ENCODE peak calls at places on chromosomes 1 and 21, in eight cellular contexts. One of them, this sample, is unnamed.
A peak's percentile ranks its signal among the peaks of the same experiment; 100 is the strongest.

GRCh38 chr1:93798301-93798700 is 80.7 kb downstream of the DNTTIP2 start:
- DNase-seq in CD4-positive, alpha-beta memory T cell: no peak
- DNase-seq in pancreas: no peak
- DNase-seq in heart left ventricle: no peak
- DNase-seq in CD8-positive, alpha-beta T cell: no peak
- DNase-seq in left ventricle myocardium inferior: no peak
- DNase-seq in left lung: no peak
- DNase-seq in lung: no peak
- DNase-seq in this sample: no peak

GRCh38 chr1:160376525-160377131 is 9.8 kb downstream of the NHLH1 start:
- DNase-seq in CD4-positive, alpha-beta memory T cell: peak; percentile 39
- DNase-seq in pancreas: peak; percentile 45
- DNase-seq in heart left ventricle: no peak
- DNase-seq in CD8-positive, alpha-beta T cell: no peak
- DNase-seq in left ventricle myocardium inferior: no peak
- DNase-seq in left lung: no peak
- DNase-seq in lung: no peak
- DNase-seq in this sample: peak; percentile 25

GRCh38 chr1:63775418-63776127 is 1.8 kb downstream of the ROR1 start:
- DNase-seq in CD4-positive, alpha-beta memory T cell: no peak
- DNase-seq in pancreas: no peak
- DNase-seq in heart left ventricle: no peak
- DNase-seq in CD8-positive, alpha-beta T cell: no peak
- DNase-seq in left ventricle myocardium inferior: no peak
- DNase-seq in left lung: no peak
- DNase-seq in lung: no peak
- DNase-seq in this sample: no peak

GRCh38 chr1:178019622-178020021 is 49.8 kb upstream of the SEC16B start:
- DNase-seq in CD4-positive, alpha-beta memory T cell: no peak
- DNase-seq in pancreas: no peak
- DNase-seq in heart left ventricle: no peak
- DNase-seq in CD8-positive, alpha-beta T cell: no peak
- DNase-seq in left ventricle myocardium inferior: no peak
- DNase-seq in left lung: no peak
- DNase-seq in lung: no peak
- DNase-seq in this sample: no peak

GRCh38 chr21:46002841-46003574 is 21.4 kb downstream of the COL6A1 start:
- DNase-seq in CD4-positive, alpha-beta memory T cell: no peak
- DNase-seq in pancreas: no peak
- DNase-seq in heart left ventricle: peak; percentile 17
- DNase-seq in CD8-positive, alpha-beta T cell: no peak
- DNase-seq in left ventricle myocardium inferior: peak; percentile 16
- DNase-seq in left lung: no peak
- DNase-seq in lung: no peak
- DNase-seq in this sample: no peak

GRCh38 chr1:86515597-86515996 is 31.3 kb upstream of the CLCA4 start:
- DNase-seq in CD4-positive, alpha-beta memory T cell: no peak
- DNase-seq in pancreas: no peak
- DNase-seq in heart left ventricle: no peak
- DNase-seq in CD8-positive, alpha-beta T cell: no peak
- DNase-seq in left ventricle myocardium inferior: no peak
- DNase-seq in left lung: no peak
- DNase-seq in lung: no peak
- DNase-seq in this sample: no peak

GRCh38 chr1:87972818-87973217 is 644.1 kb downstream of the LMO4 start:
- DNase-seq in CD4-positive, alpha-beta memory T cell: no peak
- DNase-seq in pancreas: no peak
- DNase-seq in heart left ventricle: no peak
- DNase-seq in CD8-positive, alpha-beta T cell: no peak
- DNase-seq in left ventricle myocardium inferior: no peak
- DNase-seq in left lung: no peak
- DNase-seq in lung: no peak
- DNase-seq in this sample: no peak

GRCh38 chr1:108125312-108126138 is 74.6 kb downstream of the SLC25A24 start:
- DNase-seq in CD4-positive, alpha-beta memory T cell: peak; percentile 67
- DNase-seq in pancreas: peak; percentile 58
- DNase-seq in heart left ventricle: peak; percentile 62
- DNase-seq in CD8-positive, alpha-beta T cell: peak; percentile 36
- DNase-seq in left ventricle myocardium inferior: no peak
- DNase-seq in left lung: peak; percentile 64
- DNase-seq in lung: peak; percentile 71
- DNase-seq in this sample: peak; percentile 82

GRCh38 chr1:234722267-234722704 is 112.3 kb upstream of the IRF2BP2 start:
- DNase-seq in CD4-positive, alpha-beta memory T cell: no peak
- DNase-seq in pancreas: no peak
- DNase-seq in heart left ventricle: peak; percentile 48
- DNase-seq in CD8-positive, alpha-beta T cell: no peak
- DNase-seq in left ventricle myocardium inferior: no peak
- DNase-seq in left lung: no peak
- DNase-seq in lung: no peak
- DNase-seq in this sample: no peak

GRCh38 chr1:234718509-234719453 is 108.8 kb upstream of the IRF2BP2 start:
- DNase-seq in CD4-positive, alpha-beta memory T cell: no peak
- DNase-seq in pancreas: no peak
- DNase-seq in heart left ventricle: no peak
- DNase-seq in CD8-positive, alpha-beta T cell: no peak
- DNase-seq in left ventricle myocardium inferior: no peak
- DNase-seq in left lung: no peak
- DNase-seq in lung: no peak
- DNase-seq in this sample: no peak

GRCh38 chr1:234721476-234722266 is 111.7 kb upstream of the IRF2BP2 start:
- DNase-seq in CD4-positive, alpha-beta memory T cell: no peak
- DNase-seq in pancreas: peak; percentile 49
- DNase-seq in heart left ventricle: peak; percentile 74
- DNase-seq in CD8-positive, alpha-beta T cell: no peak
- DNase-seq in left ventricle myocardium inferior: peak; percentile 60
- DNase-seq in left lung: no peak
- DNase-seq in lung: peak; percentile 57
- DNase-seq in this sample: peak; percentile 85

GRCh38 chr1:234719454-234720258 is 109.7 kb upstream of the IRF2BP2 start:
- DNase-seq in CD4-positive, alpha-beta memory T cell: no peak
- DNase-seq in pancreas: no peak
- DNase-seq in heart left ventricle: no peak
- DNase-seq in CD8-positive, alpha-beta T cell: no peak
- DNase-seq in left ventricle myocardium inferior: no peak
- DNase-seq in left lung: no peak
- DNase-seq in lung: no peak
- DNase-seq in this sample: no peak

GRCh38 chr1:234720709-234721436 is 110.9 kb upstream of the IRF2BP2 start:
- DNase-seq in CD4-positive, alpha-beta memory T cell: no peak
- DNase-seq in pancreas: no peak
- DNase-seq in heart left ventricle: no peak
- DNase-seq in CD8-positive, alpha-beta T cell: no peak
- DNase-seq in left ventricle myocardium inferior: no peak
- DNase-seq in left lung: no peak
- DNase-seq in lung: no peak
- DNase-seq in this sample: no peak
- H3K4me3 ChIP-seq in CD4-positive, alpha-beta memory T cell: no peak overlapping the region
- H3K4me3 ChIP-seq in pancreas: no peak overlapping the region
- H3K4me3 ChIP-seq in heart left ventricle: no peak overlapping the region
- H3K4me3 ChIP-seq in CD8-positive, alpha-beta T cell: no peak overlapping the region
- H3K4me3 ChIP-seq in left ventricle myocardium inferior: no peak overlapping the region
- H3K4me3 ChIP-seq in left lung: no peak overlapping the region
- H3K4me3 ChIP-seq in lung: no peak overlapping the region
- H3K4me3 ChIP-seq in this sample: no peak overlapping the region

GRCh38 chr1:119081705-119082104 is 58.7 kb downstream of the WARS2 start:
- DNase-seq in CD4-positive, alpha-beta memory T cell: no peak
- DNase-seq in pancreas: no peak
- DNase-seq in heart left ventricle: no peak
- DNase-seq in CD8-positive, alpha-beta T cell: no peak
- DNase-seq in left ventricle myocardium inferior: no peak
- DNase-seq in left lung: no peak
- DNase-seq in lung: no peak
- DNase-seq in this sample: no peak

GRCh38 chr1:119083980-119084379 is 56.5 kb downstream of the WARS2 start:
- DNase-seq in CD4-positive, alpha-beta memory T cell: no peak
- DNase-seq in pancreas: no peak
- DNase-seq in heart left ventricle: no peak
- DNase-seq in CD8-positive, alpha-beta T cell: no peak
- DNase-seq in left ventricle myocardium inferior: no peak
- DNase-seq in left lung: no peak
- DNase-seq in lung: no peak
- DNase-seq in this sample: no peak

GRCh38 chr1:119086830-119087229 is 53.6 kb downstream of the WARS2 start:
- DNase-seq in CD4-positive, alpha-beta memory T cell: no peak
- DNase-seq in pancreas: no peak
- DNase-seq in heart left ventricle: no peak
- DNase-seq in CD8-positive, alpha-beta T cell: no peak
- DNase-seq in left ventricle myocardium inferior: no peak
- DNase-seq in left lung: no peak
- DNase-seq in lung: no peak
- DNase-seq in this sample: no peak

GRCh38 chr1:119083479-119083878 is 57.0 kb downstream of the WARS2 start:
- DNase-seq in CD4-positive, alpha-beta memory T cell: no peak
- DNase-seq in pancreas: no peak
- DNase-seq in heart left ventricle: no peak
- DNase-seq in CD8-positive, alpha-beta T cell: no peak
- DNase-seq in left ventricle myocardium inferior: no peak
- DNase-seq in left lung: no peak
- DNase-seq in lung: no peak
- DNase-seq in this sample: no peak

GRCh38 chr1:119084651-119085262 is 55.7 kb downstream of the WARS2 start:
- DNase-seq in CD4-positive, alpha-beta memory T cell: no peak
- DNase-seq in pancreas: no peak
- DNase-seq in heart left ventricle: no peak
- DNase-seq in CD8-positive, alpha-beta T cell: no peak
- DNase-seq in left ventricle myocardium inferior: no peak
- DNase-seq in left lung: no peak
- DNase-seq in lung: no peak
- DNase-seq in this sample: no peak
- H3K27ac ChIP-seq in CD4-positive, alpha-beta memory T cell: no peak overlapping the region
- H3K27ac ChIP-seq in pancreas: no peak overlapping the region
- H3K27ac ChIP-seq in heart left ventricle: no peak overlapping the region
- H3K27ac ChIP-seq in CD8-positive, alpha-beta T cell: no peak overlapping the region
- H3K27ac ChIP-seq in left ventricle myocardium inferior: peak overlapping the region; percentile 39
- H3K27ac ChIP-seq in left lung: no peak overlapping the region
- H3K27ac ChIP-seq in lung: no peak overlapping the region
- H3K27ac ChIP-seq in this sample: no peak overlapping the region

GRCh38 chr1:57423135-57424131 is at the start of gene DAB1:
- DNase-seq in CD4-positive, alpha-beta memory T cell: no peak
- DNase-seq in pancreas: no peak
- DNase-seq in heart left ventricle: peak; percentile 35
- DNase-seq in CD8-positive, alpha-beta T cell: no peak
- DNase-seq in left ventricle myocardium inferior: no peak
- DNase-seq in left lung: no peak
- DNase-seq in lung: no peak
- DNase-seq in this sample: no peak

GRCh38 chr1:57422271-57423134 is 1.4 kb downstream of the DAB1 start:
- DNase-seq in CD4-positive, alpha-beta memory T cell: no peak
- DNase-seq in pancreas: no peak
- DNase-seq in heart left ventricle: peak; percentile 35
- DNase-seq in CD8-positive, alpha-beta T cell: no peak
- DNase-seq in left ventricle myocardium inferior: peak; percentile 20
- DNase-seq in left lung: no peak
- DNase-seq in lung: no peak
- DNase-seq in this sample: no peak

GRCh38 chr1:57424231-57425027 is 569 bp upstream of the DAB1 start:
- DNase-seq in CD4-positive, alpha-beta memory T cell: no peak
- DNase-seq in pancreas: peak; percentile 22
- DNase-seq in heart left ventricle: peak; percentile 73
- DNase-seq in CD8-positive, alpha-beta T cell: no peak
- DNase-seq in left ventricle myocardium inferior: peak; percentile 29
- DNase-seq in left lung: no peak
- DNase-seq in lung: no peak
- DNase-seq in this sample: no peak

DNA sequence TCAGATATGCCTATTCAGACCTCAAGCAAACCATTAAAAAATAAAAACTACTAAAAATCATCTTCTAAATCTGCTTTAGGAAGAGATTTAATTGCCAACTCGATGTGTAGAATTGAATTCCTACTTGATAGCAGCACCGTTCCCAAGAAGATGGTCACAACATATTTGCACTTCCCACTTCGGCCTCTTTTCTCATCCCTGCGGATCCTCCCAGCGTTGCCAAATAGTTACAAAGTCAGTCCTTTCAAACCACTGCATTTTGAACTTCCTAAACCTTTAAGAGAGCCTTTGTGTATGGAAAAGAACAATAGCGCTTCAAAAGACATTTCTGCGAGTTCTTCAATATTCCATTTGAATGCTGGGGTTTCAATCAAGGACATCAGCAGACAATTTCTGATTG is 2.5 kb downstream of the DAB1 start:
- DNase-seq in CD4-positive, alpha-beta memory T cell: no peak
- DNase-seq in pancreas: no peak
- DNase-seq in heart left ventricle: no peak
- DNase-seq in CD8-positive, alpha-beta T cell: no peak
- DNase-seq in left ventricle myocardium inferior: no peak
- DNase-seq in left lung: no peak
- DNase-seq in lung: no peak
- DNase-seq in this sample: no peak
- H3K4me3 ChIP-seq in CD4-positive, alpha-beta memory T cell: no peak overlapping the region
- H3K4me3 ChIP-seq in pancreas: no peak overlapping the region
- H3K4me3 ChIP-seq in heart left ventricle: no peak overlapping the region
- H3K4me3 ChIP-seq in CD8-positive, alpha-beta T cell: no peak overlapping the region
- H3K4me3 ChIP-seq in left ventricle myocardium inferior: no peak overlapping the region
- H3K4me3 ChIP-seq in left lung: no peak overlapping the region
- H3K4me3 ChIP-seq in lung: no peak overlapping the region
- H3K4me3 ChIP-seq in this sample: no peak overlapping the region

GRCh38 chr1:30857964-30858363 is 50.6 kb downstream of the SDC3 start:
- DNase-seq in CD4-positive, alpha-beta memory T cell: no peak
- DNase-seq in pancreas: no peak
- DNase-seq in heart left ventricle: no peak
- DNase-seq in CD8-positive, alpha-beta T cell: no peak
- DNase-seq in left ventricle myocardium inferior: no peak
- DNase-seq in left lung: no peak
- DNase-seq in lung: no peak
- DNase-seq in this sample: no peak

GRCh38 chr1:30855686-30856259 is 52.8 kb downstream of the SDC3 start:
- DNase-seq in CD4-positive, alpha-beta memory T cell: no peak
- DNase-seq in pancreas: no peak
- DNase-seq in heart left ventricle: no peak
- DNase-seq in CD8-positive, alpha-beta T cell: no peak
- DNase-seq in left ventricle myocardium inferior: no peak
- DNase-seq in left lung: no peak
- DNase-seq in lung: no peak
- DNase-seq in this sample: no peak

GRCh38 chr1:30853350-30853749 is 55.2 kb downstream of the SDC3 start:
- DNase-seq in CD4-positive, alpha-beta memory T cell: no peak
- DNase-seq in pancreas: no peak
- DNase-seq in heart left ventricle: no peak
- DNase-seq in CD8-positive, alpha-beta T cell: no peak
- DNase-seq in left ventricle myocardium inferior: no peak
- DNase-seq in left lung: no peak
- DNase-seq in lung: no peak
- DNase-seq in this sample: peak; percentile 64

GRCh38 chr1:30857062-30857461 is 51.5 kb downstream of the SDC3 start:
- DNase-seq in CD4-positive, alpha-beta memory T cell: no peak
- DNase-seq in pancreas: no peak
- DNase-seq in heart left ventricle: no peak
- DNase-seq in CD8-positive, alpha-beta T cell: no peak
- DNase-seq in left ventricle myocardium inferior: no peak
- DNase-seq in left lung: no peak
- DNase-seq in lung: no peak
- DNase-seq in this sample: no peak

DNA sequence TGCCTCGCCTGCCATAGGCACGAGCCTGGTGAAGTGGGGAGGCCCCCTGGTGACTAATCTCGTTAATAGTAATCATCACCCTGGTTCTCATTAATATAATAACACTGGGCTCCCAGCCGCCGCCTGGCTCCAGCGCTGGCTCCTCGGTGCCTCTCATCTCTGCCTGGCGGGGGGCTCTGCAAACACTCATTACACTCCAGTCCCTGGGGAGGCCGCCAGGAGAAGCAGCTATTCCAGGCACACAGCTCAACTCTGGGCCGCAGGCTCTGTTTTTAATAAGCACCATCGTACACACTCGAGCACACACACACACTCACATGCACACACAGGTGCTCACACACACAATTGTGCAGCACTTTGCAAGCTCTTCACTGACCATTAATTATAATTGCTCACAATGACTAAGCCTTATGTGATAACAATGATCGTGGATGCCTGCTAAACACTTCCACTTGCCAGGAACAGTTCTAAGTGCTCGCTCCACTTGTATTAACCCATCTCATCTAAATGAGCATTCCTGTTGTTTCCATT is 52.2 kb downstream of the SDC3 start:
- DNase-seq in CD4-positive, alpha-beta memory T cell: no peak
- DNase-seq in pancreas: no peak
- DNase-seq in heart left ventricle: peak; percentile 55
- DNase-seq in CD8-positive, alpha-beta T cell: no peak
- DNase-seq in left ventricle myocardium inferior: no peak
- DNase-seq in left lung: no peak
- DNase-seq in lung: peak; percentile 35
- DNase-seq in this sample: peak; percentile 25
- H3K27ac ChIP-seq in CD4-positive, alpha-beta memory T cell: no peak overlapping the region
- H3K27ac ChIP-seq in pancreas: no peak overlapping the region
- H3K27ac ChIP-seq in heart left ventricle: no peak overlapping the region
- H3K27ac ChIP-seq in CD8-positive, alpha-beta T cell: no peak overlapping the region
- H3K27ac ChIP-seq in left ventricle myocardium inferior: no peak overlapping the region
- H3K27ac ChIP-seq in left lung: no peak overlapping the region
- H3K27ac ChIP-seq in lung: no peak overlapping the region
- H3K27ac ChIP-seq in this sample: no peak overlapping the region

This sample was measured in adrenal gland.